ENCODE peak calls at places on chromosomes 11 and 22, in seven cellular contexts. A is NCI-H1930; P is astrocyte of the cerebellum; X is anterior cingulate cortex; J is stimulated activated CD4-positive, alpha-beta T cell treated with anti-CD3 and anti-CD28 coated beads, Interleukin-1b, Interleukin-23, amount 100 ng/mL, for 1 hour; R is endothelial cell; Q is stimulated activated CD8-positive, alpha-beta memory T cell treated with anti-CD3 and anti-CD28 coated beads, Interleukin-15, amount 100 ng/mL, for 48 hours. C is an unnamed sample.

GRCh38 chr11:61626580-61627380 is 45.9 kb upstream of the SYT7 start:
- DNase-seq in A (peak; percentile 45), P (no peak), X (no peak), J (no peak), R (no peak), Q (no peak), C (no peak)

GRCh38 chr22:30400159-30400558 is 3.3 kb downstream of the SEC14L2 start:
- DNase-seq in A (no peak), P (no peak), X (no peak), J (no peak), R (no peak), Q (no peak), C (no peak)

GRCh38 chr22:47069270-47069669 is 306.8 kb downstream of the TBC1D22A start:
- DNase-seq in A (no peak), P (no peak), X (no peak), J (no peak), R (no peak), Q (no peak), C (no peak)

GRCh38 chr11:70415176-70415575 is 16.8 kb downstream of the CTTN start:
- DNase-seq in A (no peak), P (peak; percentile 22), X (no peak), J (no peak), R (no peak), Q (no peak), C (no peak)

GRCh38 chr11:55895216-55895615 is 12.1 kb downstream of the TRIM51 start:
- DNase-seq in A (no peak), P (no peak), X (no peak), J (no peak), R (no peak), Q (no peak), C (no peak)

GRCh38 chr11:11468919-11469318 is 115.9 kb upstream of the CSNK2A3 start:
- DNase-seq in A (no peak), P (no peak), X (no peak), J (no peak), R (no peak), Q (no peak), C (no peak)

GRCh38 chr11:118791961-118792578 is 1.1 kb upstream of the DDX6 start:
- DNase-seq in A (no peak), P (no peak), X (no peak), J (peak; percentile 22), R (peak; percentile 28), Q (peak; percentile 9), C (no peak)

GRCh38 chr11:383431-383830 is 10.6 kb upstream of the PKP3 start:
- DNase-seq in A (no peak), P (no peak), X (no peak), J (no peak), R (no peak), Q (no peak), C (no peak)

GRCh38 chr11:67439321-67440228 is 2.1 kb upstream of the PTPRCAP start:
- DNase-seq in A (peak; percentile 2), P (no peak), X (peak; percentile 16), J (no peak), R (no peak), Q (no peak), C (no peak)